ENCODE peak calls at places on chromosomes 2 and 18, in six cellular contexts. K is dorsolateral prefrontal cortex, J is lower leg skin, T is GM13977, E is AG10803, B is neural crest cell. Z is an unnamed sample.

GRCh38 chr2:217222511-217222910 is 362.6 kb upstream of the TNP1 start:
- DNase-seq in E (no peak), T (peak), B (no peak), J (no peak), K (no peak), Z (no peak)

GRCh38 chr18:61580061-61580460 is 246.8 kb downstream of the CDH20 start:
- DNase-seq in T (no peak), B (no peak), K (no peak), J (no peak), E (peak), Z (peak)

GRCh38 chr2:202375006-202375610 is 1.0 kb upstream of the BMPR2 start:
- DNase-seq in K (peak), E (peak), J (peak), T (no peak), B (peak), Z (peak)

GRCh38 chr2:223941579-223942277 is 3.4 kb downstream of the WDFY1 start:
- DNase-seq in E (peak), T (peak), J (no peak), K (no peak), B (no peak), Z (peak)

GRCh38 chr2:128769457-128770142 is 450.9 kb upstream of the HS6ST1 start:
- DNase-seq in J (peak), T (no peak), K (no peak), B (no peak), E (no peak), Z (no peak)

GRCh38 chr2:43777306-43777926 is 3.6 kb downstream of the DYNC2LI1 start:
- DNase-seq in T (no peak), J (no peak), K (no peak), B (no peak), E (no peak), Z (no peak)

GRCh38 chr2:155975734-155976133 is 356.8 kb downstream of the NR4A2 start:
- DNase-seq in K (no peak), J (no peak), T (no peak), E (no peak), B (no peak), Z (no peak)

GRCh38 chr18:57542126-57542525 is 44.4 kb downstream of the FECH start:
- DNase-seq in T (no peak), B (no peak), K (no peak), E (peak), J (no peak), Z (peak)

GRCh38 chr2:50743471-50743870 is 288.5 kb downstream of the NRXN1 start:
- DNase-seq in E (no peak), J (no peak), T (no peak), B (no peak), K (no peak), Z (no peak)

GRCh38 chr2:120820885-120821279 is 85.2 kb downstream of the GLI2 start:
- DNase-seq in K (no peak), J (no peak), E (peak), B (no peak), T (no peak), Z (peak)

GRCh38 chr2:67256892-67257291 is 140.2 kb upstream of the ETAA1 start:
- DNase-seq in K (no peak), B (no peak), J (no peak), E (peak), T (no peak), Z (peak)

GRCh38 chr2:141728142-141728541 is 402.7 kb downstream of the LRP1B start:
- DNase-seq in E (no peak), T (no peak), J (no peak), B (no peak), K (no peak), Z (no peak)

GRCh38 chr2:237217995-237218621 is 132.4 kb downstream of the COPS8 start:
- DNase-seq in B (no peak), K (no peak), J (peak), E (peak), T (no peak), Z (no peak)

GRCh38 chr2:132963161-132963560 is 293.2 kb upstream of the LYPD1 start:
- DNase-seq in T (no peak), B (no peak), E (no peak), J (no peak), K (no peak), Z (no peak)

GRCh38 chr2:229849073-229849472 is 72.7 kb downstream of the TRIP12 start:
- DNase-seq in E (no peak), K (no peak), B (no peak), J (no peak), T (no peak), Z (no peak)

GRCh38 chr2:109246616-109247015 is 117.6 kb downstream of the SH3RF3 start:
- DNase-seq in J (peak), B (no peak), T (no peak), K (no peak), E (no peak), Z (no peak)

GRCh38 chr2:237299897-237300296 is 114.1 kb downstream of the COL6A3 start:
- DNase-seq in T (no peak), J (no peak), E (peak), B (no peak), K (no peak), Z (peak)

GRCh38 chr18:36697905-36698304 is 130.9 kb downstream of the TPGS2 start:
- DNase-seq in T (no peak), J (no peak), E (peak), K (no peak), B (no peak), Z (peak)

GRCh38 chr2:10721344-10722251 is at the start of gene ATP6V1C2:
- DNase-seq in E (no peak), K (no peak), B (peak), T (peak), J (no peak), Z (no peak)

DNA sequence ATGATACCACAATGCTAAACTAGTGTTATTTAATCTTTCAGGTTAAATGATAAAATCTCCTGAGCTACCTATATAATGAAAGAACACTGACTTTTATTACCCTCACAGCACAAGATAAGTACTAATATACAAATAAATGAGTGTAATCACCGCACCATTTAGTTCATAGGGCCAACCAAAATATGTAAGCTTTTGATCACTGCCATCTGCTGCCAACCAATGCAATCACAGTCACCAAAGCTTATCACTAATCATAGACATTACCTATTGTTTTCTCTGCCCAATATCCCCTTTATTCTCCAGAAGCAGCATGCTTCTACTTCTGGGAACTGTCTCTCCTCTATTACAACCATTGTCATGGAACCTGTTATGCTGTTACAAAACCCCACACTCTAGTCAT is 151.6 kb upstream of the LRATD1 start:
- DNase-seq in J (no peak), K (no peak), T (no peak), E (no peak), B (no peak), Z (no peak)
- TF ChIP-seq CTCF in J (no peak), K (no peak), T (no peak), E (no peak), B (no peak), Z (no peak)

GRCh38 chr18:3597159-3597977 is 147.4 kb downstream of the TGIF1 start:
- DNase-seq in K (no peak), E (no peak), J (no peak), T (no peak), B (no peak), Z (no peak)

GRCh38 chr18:3594760-3595241 is 144.8 kb downstream of the TGIF1 start:
- DNase-seq in K (no peak), E (peak), T (no peak), B (no peak), J (no peak), Z (no peak)

GRCh38 chr18:3595282-3596273 is 145.6 kb downstream of the TGIF1 start:
- DNase-seq in K (no peak), J (no peak), E (peak), T (peak), B (no peak), Z (peak)

GRCh38 chr18:3593904-3594759 is 144.2 kb downstream of the TGIF1 start:
- DNase-seq in B (peak), K (peak), E (peak), T (peak), J (peak), Z (peak)

DNA sequence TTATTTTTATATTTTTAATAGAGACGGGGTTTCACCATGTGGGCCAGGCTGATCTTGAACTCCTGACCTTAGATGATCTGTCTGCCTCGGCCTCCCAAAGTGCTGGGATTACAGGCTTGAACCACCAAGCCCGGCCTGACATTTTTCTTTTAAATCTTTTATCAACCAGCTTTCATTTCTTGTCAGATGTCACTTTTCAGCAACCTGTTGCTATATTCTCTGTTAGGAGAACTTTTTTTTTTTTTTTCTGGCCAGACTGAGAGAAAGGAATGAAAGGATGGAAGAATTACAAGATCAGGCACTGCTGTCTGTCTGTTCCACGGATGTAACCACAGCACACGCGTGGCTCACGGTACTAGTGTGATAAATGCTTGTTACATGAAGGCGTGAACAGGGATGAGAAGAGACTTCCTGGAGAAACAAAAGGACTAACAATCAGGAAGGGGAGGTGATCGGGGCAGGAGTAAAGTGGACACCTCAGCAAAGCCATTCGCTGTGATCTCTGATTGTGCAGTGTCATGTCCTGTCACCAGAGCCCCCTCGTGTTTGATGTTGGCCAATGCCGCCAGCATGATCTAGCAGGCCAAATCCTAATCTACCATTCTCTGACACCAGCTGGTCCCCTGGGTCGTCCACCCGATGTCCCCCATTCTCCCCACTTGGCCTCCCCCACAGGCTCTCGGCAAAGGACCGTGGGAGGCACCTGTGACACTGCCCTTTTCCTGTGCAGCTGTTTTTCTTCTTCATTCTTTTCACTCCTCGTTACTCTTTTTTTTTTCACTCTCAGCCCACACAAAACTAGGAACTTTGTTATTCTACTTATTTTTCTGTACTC is 146.6 kb downstream of the TGIF1 start:
- DNase-seq in J (peak), T (peak), B (peak), E (no peak), K (peak), Z (no peak)
- TF ChIP-seq CTCF in J (no peak), T (peak), B (peak), E (peak), K (peak), Z (peak)

GRCh38 chr2:2699117-2699497 is 368.0 kb upstream of the MYT1L start:
- DNase-seq in T (no peak), K (no peak), J (no peak), E (no peak), B (peak), Z (no peak)

GRCh38 chr2:2701813-2702212 is 370.7 kb upstream of the MYT1L start:
- DNase-seq in T (no peak), B (no peak), K (no peak), J (no peak), E (no peak), Z (no peak)

GRCh38 chr2:2696341-2697132 is 365.5 kb upstream of the MYT1L start:
- DNase-seq in E (no peak), T (no peak), K (no peak), B (no peak), J (no peak), Z (no peak)

GRCh38 chr2:2701176-2701781 is 370.2 kb upstream of the MYT1L start:
- DNase-seq in T (no peak), K (no peak), J (no peak), B (no peak), E (no peak), Z (no peak)

DNA sequence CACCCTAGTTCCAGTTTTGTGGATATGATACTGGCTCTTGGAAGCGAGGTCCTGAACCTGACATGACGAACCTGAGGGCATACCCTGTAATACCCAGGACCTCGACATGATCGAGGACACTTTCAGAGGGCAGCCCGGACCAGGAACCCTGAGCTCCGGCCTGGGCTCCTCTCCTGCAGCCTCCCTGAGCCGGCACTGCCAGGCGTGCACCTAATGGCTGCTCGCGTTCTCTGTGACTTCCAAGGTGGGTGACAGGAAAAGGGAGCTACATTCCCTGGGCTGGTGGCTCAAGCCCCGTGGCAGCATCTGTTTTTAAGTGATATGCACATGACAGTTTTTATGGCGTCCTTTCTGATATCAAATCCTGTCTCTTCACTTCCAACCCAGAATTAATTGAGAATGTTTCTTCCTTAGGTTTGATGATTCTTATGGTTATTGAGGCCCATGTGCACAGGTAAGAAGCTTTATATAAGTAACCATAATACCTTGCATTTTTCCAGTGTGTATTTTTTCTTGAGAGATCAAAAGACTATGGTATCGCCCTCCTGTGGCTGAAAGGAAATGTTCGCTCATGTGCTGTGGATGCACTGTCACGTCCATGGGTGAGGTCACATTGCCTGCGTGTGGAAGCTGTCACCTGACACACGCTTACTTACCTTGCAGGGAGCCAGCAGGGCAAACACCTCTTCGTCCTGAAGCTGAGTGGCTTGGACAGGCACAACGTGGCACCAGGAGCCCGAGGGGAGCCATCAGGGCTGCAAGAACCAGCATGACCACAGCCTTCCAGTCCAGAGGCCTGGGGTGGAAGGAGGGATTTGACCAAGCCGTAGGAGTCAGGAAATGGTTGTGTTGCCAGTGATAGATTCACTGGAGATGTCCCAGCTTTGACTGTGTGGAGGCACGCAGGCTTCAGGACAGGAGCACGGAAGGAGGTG is 367.4 kb upstream of the MYT1L start:
- DNase-seq in B (peak), J (no peak), T (no peak), K (no peak), E (no peak), Z (no peak)
- TF ChIP-seq CTCF in B (peak), J (no peak), T (no peak), K (peak), E (no peak), Z (peak)

GRCh38 chr2:134193774-134194173 is 60.1 kb upstream of the MGAT5 start:
- DNase-seq in J (no peak), K (no peak), E (no peak), B (no peak), T (no peak), Z (no peak)
- TF ChIP-seq CTCF in J (no peak), K (no peak), E (no peak), B (no peak), T (no peak), Z (peak)